ENCODE peak calls at places on chromosome 1, in seven cellular contexts. L is cardiac fibroblast, B is mammary epithelial cell, F is brain microvascular endothelial cell, Y is mesothelial cell of epicardium, X is heart right ventricle, K is RWPE2. P is an unnamed sample.

GRCh38 chr1:196651637-196652215 is at the start of gene CFH:
- DNase-seq in L (peak; percentile 92), B (peak; percentile 36), F (peak; percentile 90), Y (no peak), X (peak; percentile 10), K (no peak), P (no peak)

GRCh38 chr1:27117733-27118439 is 37.0 kb downstream of the SLC9A1 start:
- DNase-seq in L (no peak), B (peak; percentile 69), F (peak; percentile 11), Y (no peak), X (no peak), K (no peak), P (no peak)

GRCh38 chr1:68145418-68146126 is 86.8 kb downstream of the WLS start:
- DNase-seq in L (no peak), B (peak; percentile 62), F (no peak), Y (no peak), X (no peak), K (no peak), P (no peak)

GRCh38 chr1:159015440-159015909 is 5.8 kb downstream of the IFI16 start:
- DNase-seq in L (peak; percentile 92), B (peak; percentile 82), F (peak; percentile 93), Y (no peak), X (peak; percentile 66), K (no peak), P (peak; percentile 36)

GRCh38 chr1:3678361-3679097 is 26.2 kb downstream of the TP73 start:
- DNase-seq in L (no peak), B (no peak), F (no peak), Y (no peak), X (no peak), K (no peak), P (no peak)

GRCh38 chr1:95118019-95118499 is 904 bp downstream of the TLCD4 start:
- DNase-seq in L (no peak), B (peak; percentile 5), F (no peak), Y (no peak), X (peak; percentile 23), K (peak; percentile 64), P (no peak)

GRCh38 chr1:117237701-117238413 is 27.1 kb upstream of the VTCN1 start:
- DNase-seq in L (peak; percentile 60), B (peak; percentile 40), F (no peak), Y (no peak), X (no peak), K (no peak), P (no peak)

GRCh38 chr1:11736746-11737639 is 1.1 kb downstream of the AGTRAP start:
- DNase-seq in L (peak; percentile 82), B (peak; percentile 94), F (peak; percentile 63), Y (no peak), X (peak; percentile 30), K (no peak), P (no peak)

GRCh38 chr1:41766546-41766945 is 152.2 kb downstream of the HIVEP3 start:
- DNase-seq in L (no peak), B (no peak), F (no peak), Y (no peak), X (no peak), K (no peak), P (no peak)

GRCh38 chr1:217574265-217574949 is 56.5 kb downstream of the GPATCH2 start:
- DNase-seq in L (no peak), B (no peak), F (no peak), Y (no peak), X (no peak), K (no peak), P (no peak)

GRCh38 chr1:78126506-78126905 is 80.7 kb downstream of the GIPC2 start:
- DNase-seq in L (peak; percentile 69), B (no peak), F (no peak), Y (no peak), X (no peak), K (no peak), P (no peak)

DNA sequence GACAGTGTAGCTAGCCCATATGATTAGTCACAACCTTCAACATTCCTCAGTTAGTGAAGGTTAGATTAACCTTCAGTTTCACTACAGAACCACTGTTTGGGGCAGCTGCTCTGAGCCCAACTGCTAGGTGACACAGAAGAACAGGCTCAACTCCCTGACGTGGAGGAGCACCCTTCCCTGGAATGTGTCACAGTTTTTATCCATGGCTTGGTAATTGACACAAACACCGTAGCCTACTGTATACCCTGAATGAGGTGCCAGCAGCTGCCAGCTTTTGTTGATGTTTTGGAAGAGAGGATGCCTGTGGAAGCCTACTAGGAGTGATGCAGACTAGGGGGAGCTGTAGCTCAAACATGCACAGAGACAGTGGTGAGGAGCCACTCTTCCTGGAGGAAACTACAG is 56.6 kb upstream of the CR2 start:
- DNase-seq in L (peak; percentile 8), B (no peak), F (peak; percentile 14), Y (no peak), X (no peak), K (no peak), P (no peak)
- TF ChIP-seq CTCF in L (no peak), B (no peak), F (peak; percentile 34), Y (no peak), X (no peak), K (no peak), P (no peak)

GRCh38 chr1:30757196-30757949 is at the start of gene LAPTM5:
- DNase-seq in L (peak; percentile 51), B (no peak), F (peak; percentile 27), Y (no peak), X (peak; percentile 50), K (no peak), P (peak; percentile 64)
- TF ChIP-seq CTCF in L (no peak), B (no peak), F (no peak), Y (no peak), X (no peak), K (no peak), P (no peak)

DNA sequence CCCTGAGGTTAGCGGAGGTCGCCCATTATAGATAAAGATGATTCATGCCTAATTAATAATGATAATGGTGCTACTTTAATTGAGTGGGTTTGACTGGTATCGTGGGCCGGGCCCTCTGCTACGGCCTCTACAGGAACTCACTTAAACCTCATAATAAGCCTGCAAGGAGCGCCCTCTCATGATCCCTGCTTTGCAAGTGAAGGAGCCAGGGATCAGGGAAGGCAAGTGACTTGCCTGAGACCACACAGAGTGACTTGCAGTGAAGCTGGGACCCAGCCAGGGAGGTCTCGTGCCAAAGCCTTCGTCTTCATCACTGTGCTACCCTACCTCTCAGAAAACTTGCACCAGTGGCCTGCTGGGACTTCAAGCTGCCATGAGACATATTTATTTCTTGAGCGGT is 166.3 kb upstream of the KLHDC7A start:
- DNase-seq in L (no peak), B (no peak), F (no peak), Y (no peak), X (no peak), K (no peak), P (no peak)
- TF ChIP-seq CTCF in L (no peak), B (no peak), F (no peak), Y (no peak), X (no peak), K (no peak), P (no peak)

GRCh38 chr1:237938553-237938952 is 47.8 kb upstream of the ZP4 start:
- DNase-seq in L (no peak), B (no peak), F (no peak), Y (no peak), X (no peak), K (no peak), P (no peak)
- TF ChIP-seq CTCF in L (no peak), B (no peak), F (no peak), Y (peak; percentile 56), X (no peak), K (peak; percentile 38), P (no peak)

GRCh38 chr1:229223498-229223897 is 47.4 kb upstream of the RAB4A start:
- DNase-seq in L (no peak), B (no peak), F (no peak), Y (no peak), X (no peak), K (no peak), P (no peak)

GRCh38 chr1:229227298-229227919 is 43.5 kb upstream of the RAB4A start:
- DNase-seq in L (peak; percentile 88), B (peak; percentile 62), F (peak; percentile 53), Y (peak; percentile 89), X (peak; percentile 73), K (no peak), P (peak; percentile 58)

GRCh38 chr1:229228522-229228921 is 42.4 kb upstream of the RAB4A start:
- DNase-seq in L (no peak), B (no peak), F (no peak), Y (no peak), X (no peak), K (no peak), P (no peak)

GRCh38 chr1:229224308-229224707 is 46.6 kb upstream of the RAB4A start:
- DNase-seq in L (peak; percentile 60), B (peak; percentile 44), F (no peak), Y (no peak), X (no peak), K (no peak), P (no peak)

GRCh38 chr1:229225331-229225782 is 45.6 kb upstream of the RAB4A start:
- DNase-seq in L (no peak), B (peak; percentile 73), F (no peak), Y (no peak), X (no peak), K (peak; percentile 65), P (no peak)
- TF ChIP-seq CTCF in L (no peak), B (no peak), F (no peak), Y (no peak), X (no peak), K (no peak), P (no peak)

GRCh38 chr1:2538872-2539271 is 8.8 kb upstream of the HES5 start:
- DNase-seq in L (no peak), B (no peak), F (no peak), Y (no peak), X (no peak), K (no peak), P (no peak)

GRCh38 chr1:2538376-2538775 is 8.3 kb upstream of the HES5 start:
- DNase-seq in L (no peak), B (no peak), F (no peak), Y (no peak), X (no peak), K (no peak), P (no peak)

GRCh38 chr1:2540816-2541492 is 10.9 kb upstream of the HES5 start:
- DNase-seq in L (no peak), B (no peak), F (no peak), Y (no peak), X (no peak), K (no peak), P (no peak)

GRCh38 chr1:2537785-2538115 is 7.7 kb upstream of the HES5 start:
- DNase-seq in L (no peak), B (no peak), F (no peak), Y (no peak), X (no peak), K (no peak), P (no peak)

DNA sequence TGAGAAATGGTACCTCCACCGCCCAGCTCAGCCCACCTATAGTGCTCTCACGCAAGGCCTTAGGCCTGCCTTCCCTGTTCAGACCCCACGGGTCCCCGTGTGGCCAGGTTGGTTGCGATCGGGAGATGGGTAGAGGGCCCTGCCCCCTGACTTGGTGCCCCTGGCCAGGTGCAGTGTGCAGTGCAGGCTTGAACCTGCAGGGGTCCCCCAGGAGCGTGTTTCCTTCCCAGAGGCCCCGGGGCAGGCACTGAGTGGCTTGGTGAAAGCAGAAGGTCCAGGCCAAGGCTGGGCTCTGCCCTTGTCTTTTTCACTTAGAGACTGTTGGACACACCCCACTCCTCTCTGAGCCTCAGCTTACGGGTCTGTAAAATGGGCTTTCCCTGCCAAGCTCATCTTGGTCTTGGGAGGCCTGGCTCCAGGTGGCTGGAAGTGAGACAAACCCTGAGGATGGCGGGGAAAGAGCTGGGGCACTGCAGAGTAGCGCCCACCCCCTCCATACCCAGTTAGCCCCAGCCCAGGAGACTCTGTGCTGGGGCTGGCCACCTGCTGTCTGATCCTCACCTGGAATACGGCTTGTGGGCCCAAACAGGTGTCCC is 9.3 kb upstream of the HES5 start:
- DNase-seq in L (no peak), B (no peak), F (no peak), Y (no peak), X (no peak), K (no peak), P (no peak)
- TF ChIP-seq CTCF in L (peak; percentile 34), B (peak; percentile 10), F (peak; percentile 54), Y (peak; percentile 23), X (peak; percentile 39), K (peak; percentile 4), P (no peak)

P was measured in activated B cell treated with CpG ODN at 0.5 μM for 24 hours.